ENCODE peak calls at places on chromosomes 3 and 15, in eight cellular contexts. K is tibial artery, A is tibial nerve, M is pancreas, V is OCI-LY7, E is HCT116, N is testis, O is right lobe of liver. Y is an unnamed sample.

GRCh38 chr15:45747426-45747825 is 112.6 kb downstream of the SQOR start:
- DNase-seq in E (no peak), K (no peak), N (no peak), V (no peak), O (no peak), A (no peak), M (no peak), Y (no peak)

GRCh38 chr3:123285479-123285878 is 83.7 kb downstream of the SEC22A start:
- DNase-seq in A (no peak), O (no peak), K (no peak), N (no peak), E (no peak), V (no peak), M (no peak), Y (no peak)

GRCh38 chr3:126098391-126098858 is 14.5 kb upstream of the SLC41A3 start:
- DNase-seq in V (no peak), A (no peak), M (no peak), O (no peak), N (no peak), E (no peak), K (no peak), Y (no peak)

GRCh38 chr15:101635944-101636727 is 16.0 kb downstream of the TM2D3 start:
- DNase-seq in K (no peak), M (no peak), E (no peak), V (no peak), A (no peak), N (no peak), O (no peak), Y (no peak)

GRCh38 chr15:52158084-52158765 is 33.0 kb downstream of the GNB5 start:
- DNase-seq in O (no peak), K (no peak), N (peak; percentile 3), A (no peak), V (no peak), M (no peak), E (no peak), Y (no peak)

GRCh38 chr3:170496868-170497140 is 78.1 kb downstream of the CLDN11 start:
- DNase-seq in V (no peak), O (no peak), N (peak; percentile 55), M (no peak), E (no peak), A (no peak), K (no peak), Y (no peak)

GRCh38 chr15:28969511-28970085 is 83.8 kb downstream of the APBA2 start:
- DNase-seq in O (no peak), A (no peak), E (no peak), M (no peak), K (no peak), V (no peak), N (no peak), Y (no peak)

GRCh38 chr3:113111308-113111707 is 100.0 kb upstream of the BOC start:
- DNase-seq in N (no peak), M (no peak), V (no peak), A (no peak), E (no peak), K (no peak), O (no peak), Y (no peak)

GRCh38 chr3:102132370-102132769 is 283.1 kb downstream of the NFKBIZ start:
- DNase-seq in V (no peak), E (no peak), N (no peak), M (no peak), A (no peak), K (peak; percentile 55), O (no peak), Y (no peak)

GRCh38 chr3:190120161-190121060 is at the start of gene P3H2:
- DNase-seq in M (peak; percentile 68), O (peak; percentile 86), K (peak; percentile 78), N (peak; percentile 88), A (peak; percentile 30), E (peak; percentile 64), V (no peak), Y (peak; percentile 95)

GRCh38 chr3:111735271-111735758 is 123.8 kb upstream of the PHLDB2 start:
- DNase-seq in O (no peak), E (peak; percentile 95), N (no peak), M (no peak), V (no peak), A (no peak), K (no peak), Y (peak; percentile 86)

GRCh38 chr3:13419356-13420050 is 619 bp downstream of the NUP210 start:
- DNase-seq in E (no peak), M (peak; percentile 52), O (peak; percentile 73), K (no peak), N (peak; percentile 56), A (no peak), V (peak; percentile 72), Y (peak; percentile 75)

GRCh38 chr3:22523925-22524324 is 679.2 kb upstream of the UBE2E2 start:
- DNase-seq in K (no peak), E (no peak), O (no peak), M (no peak), N (no peak), A (no peak), V (no peak), Y (no peak)

GRCh38 chr3:65335587-65335986 is 647.8 kb upstream of the ADAMTS9 start:
- DNase-seq in E (no peak), O (no peak), A (no peak), M (no peak), K (no peak), N (no peak), V (no peak), Y (no peak)

GRCh38 chr3:65338571-65338970 is 650.8 kb upstream of the ADAMTS9 start:
- DNase-seq in M (no peak), V (no peak), K (no peak), E (no peak), N (no peak), O (no peak), A (no peak), Y (no peak)

GRCh38 chr3:65331730-65332129 is 643.9 kb upstream of the ADAMTS9 start:
- DNase-seq in N (no peak), E (no peak), K (no peak), M (no peak), A (no peak), O (no peak), V (no peak), Y (no peak)

GRCh38 chr3:65330072-65330471 is 642.3 kb upstream of the ADAMTS9 start:
- DNase-seq in O (no peak), A (no peak), V (no peak), N (no peak), E (no peak), K (no peak), M (no peak), Y (no peak)

DNA sequence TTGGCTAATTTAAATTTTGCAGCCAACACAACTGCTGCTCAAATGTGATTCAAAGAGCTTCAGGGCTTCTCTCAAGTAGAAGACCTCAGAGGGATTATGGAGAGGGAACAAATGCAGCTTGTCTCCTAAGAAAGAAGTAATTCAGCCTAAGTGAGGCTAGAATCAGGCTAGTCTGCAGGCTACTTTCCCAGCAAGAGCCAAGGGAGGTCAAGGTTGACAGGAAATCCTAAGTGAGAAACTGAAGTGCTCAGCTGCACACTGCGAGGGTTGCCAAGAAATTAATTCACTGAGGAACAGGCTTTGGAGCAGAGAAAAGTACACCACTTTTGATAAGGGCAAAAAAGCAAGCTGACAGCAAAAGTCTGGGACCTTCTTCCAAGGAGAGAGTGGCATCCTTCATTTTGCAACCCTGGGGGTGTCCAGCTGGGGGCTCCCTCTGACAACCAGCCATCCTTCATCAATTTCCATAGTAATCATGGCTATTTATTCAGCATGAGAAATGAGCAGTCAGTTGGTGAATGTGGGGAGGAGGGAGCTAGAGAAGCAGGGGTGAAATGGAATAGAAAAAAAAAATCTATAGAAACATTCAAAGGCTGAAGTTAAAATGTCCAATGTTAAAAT is 646.4 kb upstream of the ADAMTS9 start:
- DNase-seq in E (no peak), K (no peak), V (no peak), A (no peak), N (peak; percentile 77), M (no peak), O (no peak), Y (peak; percentile 51)
- TF ChIP-seq CTCF in E (peak; percentile 36), K (peak; percentile 7), V (peak; percentile 11), A (peak; percentile 11), N (no peak), M (no peak), O (no peak), Y (peak; percentile 24)

GRCh38 chr15:90402806-90403205 is 14.8 kb downstream of the IQGAP1 start:
- DNase-seq in A (no peak), N (no peak), K (no peak), O (no peak), M (no peak), E (no peak), V (no peak), Y (no peak)
- H3K4me1 ChIP-seq in A (peaks cover 67% of the 10 kb centered on the region), N (peaks cover 24% of the 10 kb centered on the region), K (peaks cover 76% of the 10 kb centered on the region), O (peaks cover 17% of the 10 kb centered on the region), M (peaks cover 37% of the 10 kb centered on the region), E (peaks cover 51% of the 10 kb centered on the region), V (peaks cover 28% of the 10 kb centered on the region), Y (peaks cover 30% of the 10 kb centered on the region)

GRCh38 chr15:85742186-85742751 is 52.5 kb downstream of the KLHL25 start:
- DNase-seq in A (no peak), M (no peak), E (no peak), O (no peak), V (no peak), K (peak; percentile 16), N (peak; percentile 7), Y (peak; percentile 58)

GRCh38 chr15:85745525-85745924 is 49.2 kb downstream of the KLHL25 start:
- DNase-seq in N (peak; percentile 13), V (no peak), A (no peak), M (no peak), E (no peak), O (no peak), K (peak; percentile 21), Y (no peak)

GRCh38 chr15:85744636-85745422 is 49.9 kb downstream of the KLHL25 start:
- DNase-seq in K (peak; percentile 19), A (no peak), E (no peak), O (no peak), M (no peak), N (peak; percentile 15), V (no peak), Y (no peak)

GRCh38 chr15:85741662-85742061 is 53.1 kb downstream of the KLHL25 start:
- DNase-seq in A (no peak), O (no peak), K (peak; percentile 17), V (no peak), M (no peak), N (no peak), E (no peak), Y (no peak)

GRCh38 chr15:85743392-85744045 is 51.2 kb downstream of the KLHL25 start:
- DNase-seq in V (no peak), A (no peak), O (no peak), E (no peak), M (no peak), N (peak; percentile 9), K (peak; percentile 17), Y (no peak)
- H3K27ac ChIP-seq in V (no peak overlapping the region), A (no peak overlapping the region), O (no peak overlapping the region), E (no peak overlapping the region), M (no peak overlapping the region), N (no peak overlapping the region), K (no peak overlapping the region), Y (no peak overlapping the region)

DNA sequence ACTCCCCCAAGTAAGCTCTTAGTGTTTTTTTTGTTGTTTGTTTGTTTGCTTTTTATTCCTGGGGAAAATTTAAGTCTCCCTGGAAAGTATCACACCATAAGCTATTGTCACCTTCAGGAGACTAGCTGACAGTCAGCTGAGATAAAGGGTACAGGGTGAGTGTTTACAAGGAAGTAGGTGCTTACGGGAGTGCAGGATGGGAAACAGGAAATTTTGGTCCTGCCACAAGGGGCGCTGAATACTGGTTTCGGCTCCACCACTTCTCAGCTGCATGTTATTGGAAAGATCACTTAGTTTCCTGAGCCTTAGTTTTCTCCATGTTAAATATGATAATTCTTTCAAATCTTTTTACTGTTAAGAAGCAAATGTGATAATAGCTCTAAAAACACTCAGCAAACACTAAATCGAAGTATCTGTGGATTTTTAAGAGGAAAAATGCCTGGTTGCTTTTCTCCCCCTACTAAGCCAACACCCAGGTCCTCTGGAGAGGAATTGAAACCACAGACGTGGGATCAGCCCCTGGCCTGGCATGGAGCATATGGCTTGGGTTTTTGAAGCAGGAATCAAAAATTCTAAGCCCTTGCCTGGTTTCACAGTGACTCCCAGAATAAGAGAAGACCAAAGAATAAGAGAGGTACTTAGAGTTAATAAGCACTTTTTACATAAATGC is 90.7 kb downstream of the SCN11A start:
- DNase-seq in A (no peak), V (peak; percentile 56), N (peak; percentile 51), E (peak; percentile 58), M (peak; percentile 55), K (peak; percentile 33), O (no peak), Y (peak; percentile 50)
- TF ChIP-seq CTCF in A (peak; percentile 33), V (peak; percentile 93), N (peak; percentile 38), E (peak; percentile 90), M (peak; percentile 62), K (peak; percentile 36), O (peak; percentile 76), Y (peak; percentile 89)

Y was measured in cardiac muscle cell.